ENCODE peak calls at places on chromosomes 7 and 10, in six cellular contexts. One of them, this sample, is unnamed.

GRCh38 chr10:23885853-23886252 is 323.1 kb upstream of the KIAA1217 start:
- DNase-seq in PC-9: no peak
- DNase-seq in GM12865: no peak
- DNase-seq in fibroblast of lung: no peak
- DNase-seq in AG10803: no peak
- DNase-seq in H54: no peak
- DNase-seq in this sample: no peak

GRCh38 chr10:113930482-113931057 is 76.1 kb downstream of the NHLRC2 start:
- DNase-seq in PC-9: no peak
- DNase-seq in GM12865: no peak
- DNase-seq in fibroblast of lung: no peak
- DNase-seq in AG10803: no peak
- DNase-seq in H54: no peak
- DNase-seq in this sample: no peak

GRCh38 chr7:26381476-26382175 is 90.0 kb downstream of the SNX10 start:
- DNase-seq in PC-9: no peak
- DNase-seq in GM12865: no peak
- DNase-seq in fibroblast of lung: no peak
- DNase-seq in AG10803: no peak
- DNase-seq in H54: no peak
- DNase-seq in this sample: no peak

GRCh38 chr10:6173203-6173602 is 29.5 kb upstream of the PFKFB3 start:
- DNase-seq in PC-9: no peak
- DNase-seq in GM12865: peak
- DNase-seq in fibroblast of lung: no peak
- DNase-seq in AG10803: no peak
- DNase-seq in H54: no peak
- DNase-seq in this sample: no peak

GRCh38 chr7:76293407-76293901 is 9.0 kb upstream of the HSPB1 start:
- DNase-seq in PC-9: peak
- DNase-seq in GM12865: no peak
- DNase-seq in fibroblast of lung: no peak
- DNase-seq in AG10803: no peak
- DNase-seq in H54: no peak
- DNase-seq in this sample: no peak

GRCh38 chr7:44761207-44762161 is 12.8 kb downstream of the ZMIZ2 start:
- DNase-seq in PC-9: no peak
- DNase-seq in GM12865: no peak
- DNase-seq in fibroblast of lung: peak
- DNase-seq in AG10803: peak
- DNase-seq in H54: no peak
- DNase-seq in this sample: no peak

GRCh38 chr10:18378766-18379165 is 238.5 kb downstream of the CACNB2 start:
- DNase-seq in PC-9: no peak
- DNase-seq in GM12865: no peak
- DNase-seq in fibroblast of lung: no peak
- DNase-seq in AG10803: no peak
- DNase-seq in H54: no peak
- DNase-seq in this sample: no peak

GRCh38 chr7:66043681-66044497 is 31.7 kb upstream of the ASL start:
- DNase-seq in PC-9: peak
- DNase-seq in GM12865: peak
- DNase-seq in fibroblast of lung: peak
- DNase-seq in AG10803: peak
- DNase-seq in H54: no peak
- DNase-seq in this sample: no peak

GRCh38 chr7:128733278-128733645 is 5.9 kb upstream of the CALU start:
- DNase-seq in PC-9: no peak
- DNase-seq in GM12865: no peak
- DNase-seq in fibroblast of lung: no peak
- DNase-seq in AG10803: no peak
- DNase-seq in H54: no peak
- DNase-seq in this sample: no peak

GRCh38 chr7:127831312-127832212 is 179.6 kb downstream of the SND1 start:
- DNase-seq in PC-9: no peak
- DNase-seq in GM12865: no peak
- DNase-seq in fibroblast of lung: no peak
- DNase-seq in AG10803: no peak
- DNase-seq in H54: no peak
- DNase-seq in this sample: no peak

GRCh38 chr7:38748056-38748610 is 117.0 kb upstream of the AMPH start:
- DNase-seq in PC-9: no peak
- DNase-seq in GM12865: no peak
- DNase-seq in fibroblast of lung: peak
- DNase-seq in AG10803: peak
- DNase-seq in H54: no peak
- DNase-seq in this sample: no peak

GRCh38 chr10:10680496-10680895 is 337.2 kb upstream of the CELF2 start:
- DNase-seq in PC-9: no peak
- DNase-seq in GM12865: no peak
- DNase-seq in fibroblast of lung: no peak
- DNase-seq in AG10803: no peak
- DNase-seq in H54: no peak
- DNase-seq in this sample: no peak

GRCh38 chr10:33965795-33966581 is 631.5 kb upstream of the NRP1 start:
- DNase-seq in PC-9: no peak
- DNase-seq in GM12865: no peak
- DNase-seq in fibroblast of lung: no peak
- DNase-seq in AG10803: no peak
- DNase-seq in H54: no peak
- DNase-seq in this sample: no peak

GRCh38 chr7:35463751-35464150 is 209.9 kb upstream of the TBX20 start:
- DNase-seq in PC-9: no peak
- DNase-seq in GM12865: no peak
- DNase-seq in fibroblast of lung: no peak
- DNase-seq in AG10803: no peak
- DNase-seq in H54: no peak
- DNase-seq in this sample: no peak

This sample was measured in neuronal stem cell.